ENCODE peak calls at places on chromosomes 5 and 9, in nine cellular contexts. M, S, B, A, I, T, G, J and K are unnamed samples.

GRCh38 chr5:130282044-130282443 is 377.8 kb downstream of the CHSY3 start:
- DNase-seq in M (no peak), S (no peak), B (peak; percentile 1), A (no peak), I (no peak), T (no peak), G (no peak), J (no peak), K (no peak)

GRCh38 chr9:129863059-129863690 is 27.9 kb downstream of the USP20 start:
- DNase-seq in M (no peak), S (no peak), B (no peak), A (no peak), I (peak; percentile 85), T (peak; percentile 31), G (peak; percentile 81), J (no peak), K (peak; percentile 64)

GRCh38 chr9:94280409-94280989 is 21.4 kb downstream of the ZNF169 start:
- DNase-seq in M (no peak), S (no peak), B (no peak), A (no peak), I (no peak), T (no peak), G (no peak), J (no peak), K (no peak)

GRCh38 chr5:143153332-143154119 is 250.0 kb downstream of the NR3C1 start:
- DNase-seq in M (peak; percentile 74), S (peak; percentile 28), B (peak; percentile 88), A (no peak), I (no peak), T (no peak), G (peak; percentile 97), J (no peak), K (peak; percentile 69)

GRCh38 chr9:116480700-116481099 is 206.4 kb upstream of the TRIM32 start:
- DNase-seq in M (no peak), S (no peak), B (no peak), A (no peak), I (no peak), T (no peak), G (no peak), J (no peak), K (no peak)

GRCh38 chr5:179287631-179288030 is 57.6 kb downstream of the ADAMTS2 start:
- DNase-seq in M (no peak), S (peak; percentile 7), B (no peak), A (no peak), I (no peak), T (no peak), G (no peak), J (peak; percentile 37), K (no peak)

GRCh38 chr5:1543398-1544293 is 19.9 kb upstream of the LPCAT1 start:
- DNase-seq in M (no peak), S (no peak), B (peak; percentile 66), A (no peak), I (no peak), T (no peak), G (no peak), J (no peak), K (no peak)

GRCh38 chr5:61330341-61330878 is 1.6 kb upstream of the ZSWIM6 start:
- DNase-seq in M (peak; percentile 27), S (peak; percentile 26), B (peak; percentile 69), A (peak; percentile 69), I (peak; percentile 45), T (peak; percentile 97), G (peak; percentile 45), J (peak; percentile 56), K (peak; percentile 43)

GRCh38 chr5:119016125-119016774 is 27.9 kb upstream of the DTWD2 start:
- DNase-seq in M (no peak), S (no peak), B (no peak), A (no peak), I (no peak), T (no peak), G (no peak), J (no peak), K (no peak)

GRCh38 chr9:28444637-28445036 is 871.4 kb upstream of the C9orf72 start:
- DNase-seq in M (no peak), S (no peak), B (no peak), A (no peak), I (no peak), T (no peak), G (no peak), J (no peak), K (no peak)

DNA sequence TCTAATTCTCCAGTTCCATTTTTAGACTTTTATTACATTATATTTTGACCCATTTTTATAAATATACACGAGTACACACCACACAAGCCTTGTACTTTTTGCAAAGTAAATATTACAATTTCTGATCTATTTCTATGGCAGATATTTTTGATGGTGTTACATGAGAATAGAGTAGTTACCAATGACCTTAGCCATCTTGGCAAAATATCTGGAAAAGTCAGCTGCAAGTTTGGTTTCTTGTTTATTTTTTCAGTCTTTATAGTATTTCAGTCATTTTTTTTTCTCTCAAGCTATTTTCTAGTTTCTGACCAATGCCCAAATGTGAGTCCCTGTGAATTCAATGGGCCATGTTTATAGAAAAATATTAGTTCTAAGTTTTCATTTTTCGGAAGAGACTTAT is 64.0 kb upstream of the TMC1 start:
- DNase-seq in M (no peak), S (no peak), B (no peak), A (no peak), I (no peak), T (no peak), G (peak; percentile 53), J (no peak), K (no peak)
- H3K4me1 ChIP-seq in M (no peaks in the 10 kb centered on the region), S (peaks cover 78% of the 10 kb centered on the region), B (no peaks in the 10 kb centered on the region), A (peaks cover 66% of the 10 kb centered on the region), I (no peaks in the 10 kb centered on the region), T (no peaks in the 10 kb centered on the region), G (no peaks in the 10 kb centered on the region), J (peaks cover 5% of the 10 kb centered on the region), K (no peaks in the 10 kb centered on the region)

GRCh38 chr5:125377151-125377550 is 630.7 kb upstream of the ZNF608 start:
- DNase-seq in M (no peak), S (no peak), B (no peak), A (no peak), I (no peak), T (peak; percentile 25), G (no peak), J (no peak), K (no peak)
- H3K4me1 ChIP-seq in M (no peaks in the 10 kb centered on the region), S (no peaks in the 10 kb centered on the region), B (peaks cover 7% of the 10 kb centered on the region), A (no peaks in the 10 kb centered on the region), I (peaks cover 34% of the 10 kb centered on the region), T (peaks cover 2% of the 10 kb centered on the region), G (no peaks in the 10 kb centered on the region), J (no peaks in the 10 kb centered on the region), K (no peaks in the 10 kb centered on the region)

DNA sequence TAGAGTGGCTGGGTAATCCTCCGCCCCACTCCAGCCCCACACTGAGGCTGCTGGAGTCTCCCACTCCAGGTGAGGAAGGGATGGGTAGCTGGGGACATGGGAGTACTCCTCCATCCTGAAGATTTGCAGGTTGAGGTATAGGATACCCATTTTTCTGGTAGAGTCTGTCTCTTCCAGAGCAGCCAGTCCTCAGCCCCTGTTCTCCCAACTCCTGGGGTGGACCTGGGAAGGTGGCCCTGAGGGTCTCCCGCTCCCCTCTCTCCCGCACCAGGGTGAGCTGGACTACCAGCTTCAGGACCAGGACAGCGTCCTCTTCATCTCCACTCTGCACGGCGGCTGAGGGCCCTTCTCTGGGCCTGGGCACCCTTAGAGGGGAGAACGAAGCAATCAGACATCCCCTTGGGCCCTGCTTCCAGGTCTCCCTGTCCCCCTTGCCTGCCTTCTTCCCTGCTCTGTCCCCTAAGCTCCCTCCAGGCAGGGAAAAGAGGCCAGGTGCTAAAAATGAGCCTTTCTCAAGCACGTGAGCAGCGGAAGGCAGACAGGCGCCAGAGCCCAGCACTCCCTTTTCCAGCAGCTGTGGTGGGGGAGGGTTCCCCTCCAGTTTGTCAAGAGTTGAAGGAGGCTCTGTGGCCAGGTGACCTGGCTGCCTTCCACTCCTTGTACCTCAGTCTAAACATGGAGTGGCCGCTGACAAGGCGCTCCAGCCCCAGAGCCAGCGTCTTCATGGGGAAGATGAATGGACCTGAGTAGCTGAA is 18.4 kb downstream of the URM1 start:
- DNase-seq in M (no peak), S (no peak), B (no peak), A (no peak), I (no peak), T (no peak), G (no peak), J (peak; percentile 63), K (no peak)
- H3K4me1 ChIP-seq in M (no peaks in the 10 kb centered on the region), S (no peaks in the 10 kb centered on the region), B (no peaks in the 10 kb centered on the region), A (no peaks in the 10 kb centered on the region), I (no peaks in the 10 kb centered on the region), T (peaks cover 5% of the 10 kb centered on the region), G (no peaks in the 10 kb centered on the region), J (no peaks in the 10 kb centered on the region), K (no peaks in the 10 kb centered on the region)

DNA sequence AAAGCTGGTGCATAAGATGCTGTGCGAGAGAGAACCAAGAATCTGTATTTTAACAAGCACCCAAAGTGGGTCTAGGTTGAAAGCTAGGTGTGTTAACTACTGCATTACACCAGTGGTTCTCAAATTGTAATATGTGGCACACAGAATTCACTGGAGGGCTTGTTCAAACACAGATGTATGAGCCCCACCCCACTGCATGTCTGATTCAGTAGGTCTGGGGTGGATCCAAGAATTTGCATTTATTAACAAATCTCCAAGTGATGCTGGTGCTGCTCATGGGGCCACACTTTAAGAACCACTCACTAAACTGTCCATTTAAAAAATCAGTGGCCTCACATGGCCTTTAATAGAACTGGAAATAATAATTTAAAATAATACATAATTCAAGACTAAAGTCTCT is 40.4 kb downstream of the LPAR1 start:
- DNase-seq in M (no peak), S (no peak), B (peak; percentile 88), A (no peak), I (no peak), T (no peak), G (peak; percentile 69), J (no peak), K (no peak)
- H3K4me1 ChIP-seq in M (no peaks in the 10 kb centered on the region), S (peaks cover 14% of the 10 kb centered on the region), B (peaks cover 60% of the 10 kb centered on the region), A (peaks cover 5% of the 10 kb centered on the region), I (no peaks in the 10 kb centered on the region), T (peaks cover 3% of the 10 kb centered on the region), G (peaks cover 24% of the 10 kb centered on the region), J (peaks cover 33% of the 10 kb centered on the region), K (no peaks in the 10 kb centered on the region)

DNA sequence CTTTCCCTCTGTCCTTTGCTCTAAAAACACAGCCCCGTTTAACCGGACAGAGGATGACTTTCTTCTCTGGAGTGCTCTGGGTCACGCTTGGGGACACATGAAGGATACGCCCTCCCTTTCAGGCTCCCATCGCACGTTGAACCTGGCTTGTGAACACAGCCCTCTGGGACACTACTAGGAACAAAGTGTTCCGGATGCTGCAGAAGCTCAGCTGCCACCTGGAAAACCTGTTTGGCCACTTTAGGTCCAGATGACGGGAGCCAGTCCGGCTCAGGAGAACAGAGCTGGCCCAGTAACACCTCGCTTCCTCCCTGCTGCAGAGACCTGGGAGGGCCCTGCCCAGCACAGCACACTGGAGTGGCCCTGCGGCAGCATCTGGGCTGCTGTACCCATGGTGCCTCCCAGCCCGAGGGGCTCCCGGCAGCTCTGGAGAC is 60.1 kb downstream of the GADD45G start:
- DNase-seq in M (no peak), S (peak; percentile 98), B (no peak), A (no peak), I (no peak), T (peak; percentile 51), G (no peak), J (peak; percentile 88), K (no peak)
- H3K4me1 ChIP-seq in M (peaks cover 36% of the 10 kb centered on the region), S (peaks cover 97% of the 10 kb centered on the region), B (no peaks in the 10 kb centered on the region), A (no peaks in the 10 kb centered on the region), I (peaks cover 60% of the 10 kb centered on the region), T (peaks cover 3% of the 10 kb centered on the region), G (no peaks in the 10 kb centered on the region), J (peaks cover 66% of the 10 kb centered on the region), K (peaks cover 13% of the 10 kb centered on the region)

DNA sequence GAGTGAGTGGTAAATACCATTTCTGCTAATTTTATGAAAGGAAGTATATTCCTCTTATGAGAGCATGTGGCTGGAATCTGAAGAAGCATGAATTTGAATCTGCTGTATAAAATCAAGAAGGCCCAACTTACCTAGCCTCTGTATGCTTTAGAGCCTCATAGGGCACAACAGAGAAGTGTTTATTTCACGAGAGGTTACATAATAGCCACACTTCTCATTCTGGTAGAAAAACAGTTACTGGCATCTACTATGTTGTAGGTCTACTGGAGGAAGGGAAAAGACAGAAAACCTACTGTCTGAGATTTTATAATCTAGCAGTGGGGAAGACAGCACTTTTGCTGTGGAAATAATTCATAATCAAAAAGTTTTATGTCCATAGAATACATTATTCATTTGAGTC is 172.6 kb upstream of the ZNF608 start:
- DNase-seq in M (no peak), S (no peak), B (no peak), A (no peak), I (no peak), T (no peak), G (no peak), J (no peak), K (no peak)
- H3K4me1 ChIP-seq in M (peaks cover 18% of the 10 kb centered on the region), S (peaks cover 24% of the 10 kb centered on the region), B (no peaks in the 10 kb centered on the region), A (peaks cover 3% of the 10 kb centered on the region), I (no peaks in the 10 kb centered on the region), T (peaks cover 10% of the 10 kb centered on the region), G (no peaks in the 10 kb centered on the region), J (peaks cover 12% of the 10 kb centered on the region), K (no peaks in the 10 kb centered on the region)